ENCODE peak calls at places on chromosomes 6 and 20, in four cellular contexts. N, L, R and P are unnamed samples.

GRCh38 chr6:92840246-92840930 is 579.0 kb downstream of the EPHA7 start:
- DNase-seq in N (no peak), L (no peak), R (no peak), P (no peak)

GRCh38 chr6:10033223-10033829 is 381.5 kb downstream of the TFAP2A start:
- DNase-seq in N (peak), L (peak), R (no peak), P (no peak)

GRCh38 chr6:166304106-166304505 is 4.1 kb downstream of the PRR18 start:
- DNase-seq in N (peak), L (no peak), R (no peak), P (no peak)

GRCh38 chr6:24358219-24358821 is 461 bp upstream of the DCDC2 start:
- DNase-seq in N (no peak), L (no peak), R (no peak), P (no peak)

GRCh38 chr6:7373739-7374138 is 15.8 kb downstream of the CAGE1 start:
- DNase-seq in N (no peak), L (no peak), R (no peak), P (no peak)

GRCh38 chr6:87291879-87292278 is 30.5 kb upstream of the SMIM8 start:
- DNase-seq in N (no peak), L (peak), R (no peak), P (no peak)

GRCh38 chr6:105601541-105602174 is 198.8 kb upstream of the PREP start:
- DNase-seq in N (no peak), L (peak), R (peak), P (peak)

GRCh38 chr20:50593005-50593335 is 82.8 kb downstream of the PTPN1 start:
- DNase-seq in N (no peak), L (no peak), R (no peak), P (no peak)

GRCh38 chr20:33532753-33533459 is 43.0 kb downstream of the CBFA2T2 start:
- DNase-seq in N (no peak), L (no peak), R (no peak), P (no peak)

GRCh38 chr20:39004508-39004907 is 42.4 kb downstream of the DHX35 start:
- DNase-seq in N (no peak), L (peak), R (no peak), P (no peak)

GRCh38 chr20:50153153-50153499 is 397 bp downstream of the PEDS1 start:
- DNase-seq in N (peak), L (peak), R (no peak), P (no peak)

GRCh38 chr20:38810926-38811325 is 5.4 kb downstream of the PPP1R16B start:
- DNase-seq in N (no peak), L (no peak), R (no peak), P (no peak)

GRCh38 chr6:71886184-71887005 is at the start of gene RIMS1:
- DNase-seq in N (peak), L (no peak), R (peak), P (no peak)

GRCh38 chr6:113009682-113010081 is 662.6 kb downstream of the RFPL4B start:
- DNase-seq in N (no peak), L (no peak), R (no peak), P (no peak)

GRCh38 chr6:33123732-33124524 is 48.1 kb downstream of the HLA-DPB1 start:
- DNase-seq in N (peak), L (peak), R (no peak), P (peak)

GRCh38 chr20:20241966-20242365 is 125.9 kb upstream of the INSM1 start:
- DNase-seq in N (no peak), L (no peak), R (no peak), P (no peak)

GRCh38 chr6:63452117-63452516 is 120.2 kb upstream of the LOC128125822 start:
- DNase-seq in N (no peak), L (peak), R (no peak), P (no peak)

GRCh38 chr6:164151161-164151728 is 736.7 kb downstream of the QKI start:
- DNase-seq in N (no peak), L (no peak), R (peak), P (no peak)

GRCh38 chr6:117514655-117515054 is 32.2 kb downstream of the DCBLD1 start:
- DNase-seq in N (no peak), L (no peak), R (no peak), P (no peak)

GRCh38 chr6:159761135-159761872 is 541 bp upstream of the ACAT2 start:
- DNase-seq in N (peak), L (peak), R (no peak), P (peak)

GRCh38 chr6:115271434-115271833 is 789.3 kb downstream of the FRK start:
- DNase-seq in N (peak), L (no peak), R (no peak), P (no peak)